ENCODE peak calls at places on chromosomes 5 and 9, in eight cellular contexts. One of them, this sample, is unnamed.

GRCh38 chr5:54889826-54890225 is 95.6 kb downstream of the ESM1 start:
- DNase-seq in sigmoid colon: no peak
- DNase-seq in endothelial cell: no peak
- DNase-seq in NB4: no peak
- DNase-seq in astrocyte: peak; percentile 90
- DNase-seq in neural crest cell: no peak
- DNase-seq in CD4-positive, alpha-beta T cell: no peak
- DNase-seq in heart right ventricle: no peak
- DNase-seq in this sample: no peak

GRCh38 chr5:149376104-149376503 is 3.0 kb downstream of the IL17B start:
- DNase-seq in heart right ventricle: no peak
- DNase-seq in neural crest cell: no peak
- DNase-seq in sigmoid colon: no peak
- DNase-seq in astrocyte: no peak
- DNase-seq in NB4: no peak
- DNase-seq in CD4-positive, alpha-beta T cell: no peak
- DNase-seq in endothelial cell: no peak
- DNase-seq in this sample: no peak

GRCh38 chr9:93662952-93663572 is 86.7 kb downstream of the PHF2 start:
- DNase-seq in endothelial cell: no peak
- DNase-seq in sigmoid colon: no peak
- DNase-seq in neural crest cell: no peak
- DNase-seq in astrocyte: no peak
- DNase-seq in NB4: no peak
- DNase-seq in heart right ventricle: no peak
- DNase-seq in CD4-positive, alpha-beta T cell: no peak
- DNase-seq in this sample: no peak

GRCh38 chr9:100350188-100350587 is 2.6 kb downstream of the TEX10 start:
- DNase-seq in heart right ventricle: no peak
- DNase-seq in sigmoid colon: no peak
- DNase-seq in endothelial cell: no peak
- DNase-seq in NB4: peak; percentile 30
- DNase-seq in neural crest cell: no peak
- DNase-seq in astrocyte: no peak
- DNase-seq in CD4-positive, alpha-beta T cell: no peak
- DNase-seq in this sample: no peak

GRCh38 chr9:99181206-99181605 is 40.5 kb downstream of the ALG2 start:
- DNase-seq in NB4: no peak
- DNase-seq in neural crest cell: no peak
- DNase-seq in CD4-positive, alpha-beta T cell: no peak
- DNase-seq in heart right ventricle: no peak
- DNase-seq in sigmoid colon: no peak
- DNase-seq in endothelial cell: no peak
- DNase-seq in astrocyte: no peak
- DNase-seq in this sample: no peak

GRCh38 chr9:72599874-72600534 is 78.6 kb downstream of the TMC1 start:
- DNase-seq in NB4: no peak
- DNase-seq in sigmoid colon: no peak
- DNase-seq in endothelial cell: no peak
- DNase-seq in neural crest cell: no peak
- DNase-seq in CD4-positive, alpha-beta T cell: no peak
- DNase-seq in astrocyte: no peak
- DNase-seq in heart right ventricle: no peak
- DNase-seq in this sample: no peak

GRCh38 chr9:18710089-18710488 is 236.1 kb downstream of the ADAMTSL1 start:
- DNase-seq in CD4-positive, alpha-beta T cell: no peak
- DNase-seq in neural crest cell: no peak
- DNase-seq in sigmoid colon: no peak
- DNase-seq in astrocyte: peak; percentile 60
- DNase-seq in NB4: no peak
- DNase-seq in endothelial cell: no peak
- DNase-seq in heart right ventricle: no peak
- DNase-seq in this sample: no peak

GRCh38 chr9:96556701-96557461 is 62.8 kb downstream of the CDC14B start:
- DNase-seq in CD4-positive, alpha-beta T cell: no peak
- DNase-seq in endothelial cell: no peak
- DNase-seq in astrocyte: no peak
- DNase-seq in neural crest cell: no peak
- DNase-seq in NB4: no peak
- DNase-seq in sigmoid colon: no peak
- DNase-seq in heart right ventricle: peak; percentile 27
- DNase-seq in this sample: no peak

GRCh38 chr9:95242613-95243012 is 74.9 kb downstream of the FANCC start:
- DNase-seq in astrocyte: no peak
- DNase-seq in NB4: no peak
- DNase-seq in neural crest cell: no peak
- DNase-seq in endothelial cell: no peak
- DNase-seq in heart right ventricle: no peak
- DNase-seq in CD4-positive, alpha-beta T cell: no peak
- DNase-seq in sigmoid colon: no peak
- DNase-seq in this sample: no peak

GRCh38 chr5:132754947-132755346 is 7.7 kb downstream of the CCNI2 start:
- DNase-seq in sigmoid colon: no peak
- DNase-seq in endothelial cell: peak; percentile 24
- DNase-seq in neural crest cell: no peak
- DNase-seq in NB4: peak; percentile 38
- DNase-seq in heart right ventricle: no peak
- DNase-seq in astrocyte: no peak
- DNase-seq in CD4-positive, alpha-beta T cell: no peak
- DNase-seq in this sample: no peak

GRCh38 chr5:108312258-108312657 is 69.6 kb downstream of the FBXL17 start:
- DNase-seq in astrocyte: no peak
- DNase-seq in endothelial cell: no peak
- DNase-seq in CD4-positive, alpha-beta T cell: no peak
- DNase-seq in sigmoid colon: no peak
- DNase-seq in neural crest cell: no peak
- DNase-seq in heart right ventricle: no peak
- DNase-seq in NB4: no peak
- DNase-seq in this sample: no peak

GRCh38 chr5:110255194-110255593 is 471.3 kb downstream of the TMEM232 start:
- DNase-seq in astrocyte: no peak
- DNase-seq in sigmoid colon: no peak
- DNase-seq in CD4-positive, alpha-beta T cell: no peak
- DNase-seq in neural crest cell: no peak
- DNase-seq in NB4: no peak
- DNase-seq in heart right ventricle: no peak
- DNase-seq in endothelial cell: no peak
- DNase-seq in this sample: no peak

GRCh38 chr5:159003045-159004030 is 96.4 kb downstream of the EBF1 start:
- DNase-seq in sigmoid colon: no peak
- DNase-seq in NB4: no peak
- DNase-seq in CD4-positive, alpha-beta T cell: no peak
- DNase-seq in neural crest cell: no peak
- DNase-seq in astrocyte: peak; percentile 37
- DNase-seq in endothelial cell: no peak
- DNase-seq in heart right ventricle: no peak
- DNase-seq in this sample: no peak

DNA sequence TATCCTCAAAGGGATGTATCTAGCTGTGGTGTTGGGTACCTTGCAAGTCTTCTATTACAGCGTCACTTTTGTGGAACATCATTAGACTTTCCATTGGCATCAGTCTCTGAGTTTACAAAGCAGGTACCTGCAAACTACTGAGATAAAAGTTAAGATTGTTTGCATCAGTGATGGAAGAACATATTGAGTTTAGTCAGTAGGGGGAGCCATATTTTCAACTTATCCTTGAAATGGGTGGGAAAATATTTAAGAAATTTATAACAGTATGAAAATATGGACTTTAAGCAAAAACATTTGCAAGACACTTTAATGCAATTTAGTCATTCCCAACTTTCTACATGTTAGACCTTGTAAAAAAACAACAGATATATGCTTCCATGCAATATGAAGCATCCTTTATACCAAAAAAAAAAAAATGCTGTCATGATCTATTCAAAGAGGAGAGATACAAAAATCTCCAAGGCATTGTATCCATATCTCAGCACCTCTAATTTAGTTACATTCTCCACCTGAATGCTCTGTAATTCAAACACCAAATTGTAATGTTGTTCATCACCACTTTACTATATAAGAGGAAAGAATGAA is 98.6 kb upstream of the ADAMTS19 start:
- DNase-seq in neural crest cell: no peak
- DNase-seq in CD4-positive, alpha-beta T cell: no peak
- DNase-seq in endothelial cell: no peak
- DNase-seq in astrocyte: no peak
- DNase-seq in heart right ventricle: no peak
- DNase-seq in NB4: peak; percentile 24
- DNase-seq in sigmoid colon: no peak
- DNase-seq in this sample: no peak
- TF ChIP-seq CTCF in neural crest cell: peak; percentile 68
- TF ChIP-seq CTCF in CD4-positive, alpha-beta T cell: no peak
- TF ChIP-seq CTCF in endothelial cell: peak; percentile 80
- TF ChIP-seq CTCF in astrocyte: peak; percentile 42
- TF ChIP-seq CTCF in heart right ventricle: peak; percentile 21
- TF ChIP-seq CTCF in NB4: peak; percentile 31
- TF ChIP-seq CTCF in sigmoid colon: no peak
- TF ChIP-seq CTCF in this sample: no peak

DNA sequence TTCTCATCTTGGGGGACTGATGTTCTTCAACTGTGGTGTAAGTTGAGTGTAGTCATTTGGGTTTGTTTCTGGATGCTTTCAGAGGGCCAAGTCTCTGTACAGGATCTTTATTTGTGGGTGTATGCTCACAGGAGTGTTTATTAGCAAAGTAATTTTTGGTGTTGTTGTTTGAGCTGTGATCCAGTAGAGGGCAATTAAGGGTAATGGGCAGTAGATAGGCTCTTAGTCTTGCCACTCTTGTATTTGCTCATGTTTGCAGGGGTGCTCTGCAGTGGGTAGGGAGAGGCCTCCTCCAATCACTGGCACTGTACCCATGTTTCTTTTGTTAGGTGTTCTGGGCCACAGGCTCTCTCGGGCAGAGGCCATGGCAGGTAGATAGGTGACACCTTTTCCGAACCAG is 45.9 kb upstream of the ITGA2 start:
- DNase-seq in astrocyte: no peak
- DNase-seq in endothelial cell: no peak
- DNase-seq in CD4-positive, alpha-beta T cell: no peak
- DNase-seq in sigmoid colon: no peak
- DNase-seq in heart right ventricle: no peak
- DNase-seq in neural crest cell: no peak
- DNase-seq in NB4: peak; percentile 10
- DNase-seq in this sample: no peak
- TF ChIP-seq CTCF in astrocyte: no peak
- TF ChIP-seq CTCF in endothelial cell: no peak
- TF ChIP-seq CTCF in CD4-positive, alpha-beta T cell: no peak
- TF ChIP-seq CTCF in sigmoid colon: no peak
- TF ChIP-seq CTCF in heart right ventricle: no peak
- TF ChIP-seq CTCF in neural crest cell: no peak
- TF ChIP-seq CTCF in NB4: no peak
- TF ChIP-seq CTCF in this sample: no peak

GRCh38 chr5:14893351-14893750 is 21.8 kb upstream of the ANKH start:
- DNase-seq in astrocyte: no peak
- DNase-seq in neural crest cell: no peak
- DNase-seq in NB4: no peak
- DNase-seq in endothelial cell: no peak
- DNase-seq in sigmoid colon: no peak
- DNase-seq in heart right ventricle: no peak
- DNase-seq in CD4-positive, alpha-beta T cell: no peak
- DNase-seq in this sample: no peak

GRCh38 chr5:14894748-14895147 is 23.2 kb upstream of the ANKH start:
- DNase-seq in endothelial cell: no peak
- DNase-seq in astrocyte: no peak
- DNase-seq in heart right ventricle: no peak
- DNase-seq in sigmoid colon: no peak
- DNase-seq in neural crest cell: no peak
- DNase-seq in NB4: no peak
- DNase-seq in CD4-positive, alpha-beta T cell: no peak
- DNase-seq in this sample: no peak

GRCh38 chr5:14896091-14896490 is 24.5 kb upstream of the ANKH start:
- DNase-seq in NB4: no peak
- DNase-seq in astrocyte: no peak
- DNase-seq in CD4-positive, alpha-beta T cell: no peak
- DNase-seq in endothelial cell: no peak
- DNase-seq in heart right ventricle: no peak
- DNase-seq in sigmoid colon: no peak
- DNase-seq in neural crest cell: no peak
- DNase-seq in this sample: no peak

GRCh38 chr5:14900661-14901461 is 29.3 kb upstream of the ANKH start:
- DNase-seq in heart right ventricle: peak; percentile 80
- DNase-seq in CD4-positive, alpha-beta T cell: no peak
- DNase-seq in astrocyte: peak; percentile 88
- DNase-seq in neural crest cell: no peak
- DNase-seq in endothelial cell: peak; percentile 12
- DNase-seq in sigmoid colon: no peak
- DNase-seq in NB4: no peak
- DNase-seq in this sample: no peak

GRCh38 chr5:14895301-14895700 is 23.7 kb upstream of the ANKH start:
- DNase-seq in neural crest cell: no peak
- DNase-seq in endothelial cell: no peak
- DNase-seq in CD4-positive, alpha-beta T cell: no peak
- DNase-seq in heart right ventricle: no peak
- DNase-seq in NB4: peak; percentile 31
- DNase-seq in astrocyte: no peak
- DNase-seq in sigmoid colon: no peak
- DNase-seq in this sample: no peak
- TF ChIP-seq CTCF in neural crest cell: no peak
- TF ChIP-seq CTCF in endothelial cell: no peak
- TF ChIP-seq CTCF in CD4-positive, alpha-beta T cell: no peak
- TF ChIP-seq CTCF in heart right ventricle: no peak
- TF ChIP-seq CTCF in NB4: no peak
- TF ChIP-seq CTCF in astrocyte: no peak
- TF ChIP-seq CTCF in sigmoid colon: no peak
- TF ChIP-seq CTCF in this sample: no peak

DNA sequence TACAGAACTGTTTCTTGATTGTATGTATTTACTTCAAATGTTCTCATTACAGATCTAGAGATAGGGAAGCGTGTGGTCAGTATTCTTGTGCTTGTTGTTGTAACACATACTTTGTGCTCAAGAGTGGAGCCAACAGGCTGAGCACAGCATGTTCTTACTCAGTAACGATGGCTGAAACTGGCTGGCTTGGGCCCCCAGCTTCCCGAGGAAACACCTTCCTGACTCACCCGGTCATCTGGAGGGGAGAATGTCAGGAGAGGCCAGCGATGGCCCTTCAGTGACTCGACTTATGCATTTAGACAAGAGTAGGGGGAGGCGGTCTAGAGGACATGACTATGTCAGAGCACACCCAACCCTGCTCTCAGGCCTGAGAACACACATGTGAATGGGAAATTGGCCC is 25.6 kb downstream of the ZNF474 start:
- DNase-seq in sigmoid colon: peak; percentile 79
- DNase-seq in heart right ventricle: no peak
- DNase-seq in neural crest cell: no peak
- DNase-seq in NB4: no peak
- DNase-seq in endothelial cell: no peak
- DNase-seq in astrocyte: peak; percentile 93
- DNase-seq in CD4-positive, alpha-beta T cell: no peak
- DNase-seq in this sample: no peak
- TF ChIP-seq CTCF in sigmoid colon: no peak
- TF ChIP-seq CTCF in heart right ventricle: no peak
- TF ChIP-seq CTCF in neural crest cell: no peak
- TF ChIP-seq CTCF in NB4: no peak
- TF ChIP-seq CTCF in endothelial cell: no peak
- TF ChIP-seq CTCF in astrocyte: no peak
- TF ChIP-seq CTCF in CD4-positive, alpha-beta T cell: no peak
- TF ChIP-seq CTCF in this sample: no peak

DNA sequence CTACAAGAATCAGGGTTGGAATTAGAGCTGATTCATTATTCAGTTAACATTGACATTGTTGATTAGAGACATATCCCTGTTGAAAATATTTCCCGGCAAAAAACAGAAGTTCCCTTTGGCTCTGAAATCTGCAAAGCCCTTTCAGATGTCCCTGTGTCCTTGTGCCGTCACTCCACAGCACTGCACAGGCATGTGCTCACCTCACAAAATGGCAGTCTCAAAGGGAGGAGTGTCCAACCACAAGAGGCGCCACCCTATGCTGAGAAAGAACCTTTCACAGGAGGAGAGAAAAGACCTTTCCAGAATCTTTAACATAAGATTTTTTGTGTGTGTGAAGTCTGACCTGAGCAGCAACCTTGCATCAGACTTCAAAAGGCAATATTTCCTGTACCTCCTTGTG is 112.8 kb upstream of the PRSS3 start:
- DNase-seq in heart right ventricle: no peak
- DNase-seq in neural crest cell: no peak
- DNase-seq in CD4-positive, alpha-beta T cell: no peak
- DNase-seq in NB4: no peak
- DNase-seq in astrocyte: no peak
- DNase-seq in endothelial cell: no peak
- DNase-seq in sigmoid colon: no peak
- DNase-seq in this sample: no peak
- TF ChIP-seq CTCF in heart right ventricle: no peak
- TF ChIP-seq CTCF in neural crest cell: no peak
- TF ChIP-seq CTCF in CD4-positive, alpha-beta T cell: no peak
- TF ChIP-seq CTCF in NB4: no peak
- TF ChIP-seq CTCF in astrocyte: no peak
- TF ChIP-seq CTCF in endothelial cell: no peak
- TF ChIP-seq CTCF in sigmoid colon: no peak
- TF ChIP-seq CTCF in this sample: no peak

This sample was measured in activated B cell treated with CpG ODN at 0.5 μM for 24 hours.